ENCODE peak calls at places on chromosomes 3 and 15, in six cellular contexts. One of them, this sample, is unnamed.

GRCh38 chr15:88274534-88275460 is 18.3 kb upstream of the NTRK3 start:
- DNase-seq in activated gamma-delta T cell treated with Interleukin-2 at 50 U/mL for 16 hours: peak
- DNase-seq in endothelial cell: peak
- DNase-seq in foreskin fibroblast: peak
- DNase-seq in ACHN: peak
- DNase-seq in epithelial cell of esophagus: peak
- DNase-seq in this sample: peak

GRCh38 chr3:117567903-117568302 is 858.3 kb downstream of the TUSC7 start:
- DNase-seq in activated gamma-delta T cell treated with Interleukin-2 at 50 U/mL for 16 hours: no peak
- DNase-seq in foreskin fibroblast: no peak
- DNase-seq in epithelial cell of esophagus: no peak
- DNase-seq in ACHN: no peak
- DNase-seq in endothelial cell: no peak
- DNase-seq in this sample: no peak

GRCh38 chr3:9698293-9698692 is 5.3 kb upstream of the CPNE9 start:
- DNase-seq in epithelial cell of esophagus: no peak
- DNase-seq in activated gamma-delta T cell treated with Interleukin-2 at 50 U/mL for 16 hours: no peak
- DNase-seq in endothelial cell: no peak
- DNase-seq in ACHN: no peak
- DNase-seq in foreskin fibroblast: no peak
- DNase-seq in this sample: no peak

GRCh38 chr3:156735471-156735870 is 61.1 kb downstream of the TIPARP start:
- DNase-seq in endothelial cell: no peak
- DNase-seq in foreskin fibroblast: no peak
- DNase-seq in epithelial cell of esophagus: no peak
- DNase-seq in ACHN: no peak
- DNase-seq in activated gamma-delta T cell treated with Interleukin-2 at 50 U/mL for 16 hours: no peak
- DNase-seq in this sample: no peak

GRCh38 chr3:83514130-83514914 is 1444.5 kb upstream of the CADM2 start:
- DNase-seq in endothelial cell: no peak
- DNase-seq in ACHN: peak
- DNase-seq in epithelial cell of esophagus: peak
- DNase-seq in foreskin fibroblast: peak
- DNase-seq in activated gamma-delta T cell treated with Interleukin-2 at 50 U/mL for 16 hours: no peak
- DNase-seq in this sample: no peak

GRCh38 chr3:98540346-98540745 is 8.6 kb downstream of the GPR15 start:
- DNase-seq in ACHN: no peak
- DNase-seq in activated gamma-delta T cell treated with Interleukin-2 at 50 U/mL for 16 hours: no peak
- DNase-seq in epithelial cell of esophagus: no peak
- DNase-seq in foreskin fibroblast: no peak
- DNase-seq in endothelial cell: no peak
- DNase-seq in this sample: no peak

GRCh38 chr3:51389423-51390183 is 1.5 kb upstream of the RBM15B start:
- DNase-seq in foreskin fibroblast: peak
- DNase-seq in epithelial cell of esophagus: peak
- DNase-seq in ACHN: peak
- DNase-seq in activated gamma-delta T cell treated with Interleukin-2 at 50 U/mL for 16 hours: peak
- DNase-seq in endothelial cell: peak
- DNase-seq in this sample: peak

GRCh38 chr3:168121175-168121853 is 25.6 kb upstream of the GOLIM4 start:
- DNase-seq in activated gamma-delta T cell treated with Interleukin-2 at 50 U/mL for 16 hours: no peak
- DNase-seq in endothelial cell: no peak
- DNase-seq in epithelial cell of esophagus: no peak
- DNase-seq in ACHN: no peak
- DNase-seq in foreskin fibroblast: peak
- DNase-seq in this sample: no peak